ENCODE peak calls at places on chromosomes 13 and 19, in four cellular contexts. C is Panc1, H is sigmoid colon, X is Peyer's patch. V is an unnamed sample. For H3K4me1 and H3K9me3, the result is how much of the 10 kb centered on the place peaks cover.

GRCh38 chr19:15156391-15156790 is 44.4 kb downstream of the NOTCH3 start:
- DNase-seq in H (no peak), X (no peak), C (no peak), V (no peak)

GRCh38 chr13:23504188-23504587 is 66.0 kb upstream of the TNFRSF19 start:
- DNase-seq in X (no peak), C (no peak), H (no peak), V (no peak)

GRCh38 chr13:73754727-73755292 is 379.4 kb downstream of the KLF12 start:
- DNase-seq in C (peak), H (no peak), X (no peak), V (no peak)

GRCh38 chr13:47334173-47334572 is 437.3 kb upstream of the HTR2A start:
- DNase-seq in C (no peak), H (peak), X (no peak), V (no peak)

GRCh38 chr19:10270616-10271394 is at the start of gene ICAM1:
- DNase-seq in X (peak), C (no peak), H (peak), V (peak)

GRCh38 chr19:55684946-55685681 is 10.1 kb downstream of the EPN1 start:
- DNase-seq in C (no peak), H (no peak), X (no peak), V (no peak)

GRCh38 chr19:10010247-10010691 is at the start of gene COL5A3:
- DNase-seq in X (peak), C (no peak), H (peak), V (peak)

GRCh38 chr13:30370916-30371521 is 51.3 kb upstream of the UBE2L5 start:
- DNase-seq in X (no peak), H (no peak), C (no peak), V (no peak)

GRCh38 chr13:21058361-21058760 is 3.0 kb downstream of the LATS2 start:
- DNase-seq in X (no peak), C (no peak), H (no peak), V (no peak)

GRCh38 chr19:54420383-54421168 is 5.3 kb downstream of the TTYH1 start:
- DNase-seq in X (no peak), H (peak), C (no peak), V (no peak)

GRCh38 chr13:68636784-68637183 is 1406.6 kb upstream of the PCDH9 start:
- DNase-seq in H (no peak), X (no peak), C (no peak), V (no peak)

GRCh38 chr13:58884353-58884752 is 1252.8 kb downstream of the PCDH17 start:
- DNase-seq in H (no peak), X (no peak), C (no peak), V (no peak)

GRCh38 chr13:92719868-92720267 is 506.7 kb upstream of the GPC6 start:
- DNase-seq in X (no peak), C (no peak), H (no peak), V (no peak)

GRCh38 chr19:7731218-7731595 is 703 bp downstream of the CLEC4G start:
- DNase-seq in X (no peak), C (no peak), H (no peak), V (no peak)

GRCh38 chr13:42146359-42146758 is 97.9 kb downstream of the DGKH start:
- DNase-seq in C (no peak), H (no peak), X (no peak), V (no peak)

GRCh38 chr13:24124789-24125476 is 35.6 kb upstream of the SPATA13 start:
- DNase-seq in X (no peak), C (no peak), H (no peak), V (no peak)

GRCh38 chr19:5138606-5139594 is 170.0 kb downstream of the KDM4B start:
- DNase-seq in H (no peak), X (no peak), C (no peak), V (no peak)

GRCh38 chr13:41606646-41607045 is 149.3 kb downstream of the RGCC start:
- DNase-seq in C (no peak), H (no peak), X (no peak), V (no peak)

GRCh38 chr19:40596608-40597328 is 4.4 kb upstream of the LTBP4 start:
- DNase-seq in H (peak), C (no peak), X (peak), V (peak)

GRCh38 chr19:28465317-28466086 is 747.4 kb downstream of the UQCRFS1 start:
- DNase-seq in H (peak), X (no peak), C (no peak), V (no peak)

GRCh38 chr19:2636897-2637683 is 65.4 kb downstream of the GNG7 start:
- DNase-seq in X (peak), C (no peak), H (peak), V (peak)

GRCh38 chr13:73310366-73310765 is 251.6 kb downstream of the KLF5 start:
- DNase-seq in C (no peak), H (no peak), X (no peak), V (no peak)

GRCh38 chr13:35964764-35965163 is 166.4 kb downstream of the DCLK1 start:
- DNase-seq in H (no peak), X (no peak), C (no peak), V (no peak)

GRCh38 chr19:37551123-37551993 is 43.2 kb downstream of the ZNF571 start:
- DNase-seq in C (no peak), X (peak), H (no peak), V (no peak)

GRCh38 chr13:75968103-75968838 is 332.1 kb downstream of the LMO7 start:
- DNase-seq in C (no peak), X (no peak), H (no peak), V (no peak)

GRCh38 chr13:51628059-51628852 is 44.0 kb downstream of the WDFY2 start:
- DNase-seq in H (no peak), X (no peak), C (no peak), V (no peak)

GRCh38 chr19:12567951-12568350 is 16.7 kb upstream of the ZNF564 start:
- DNase-seq in H (no peak), X (no peak), C (no peak), V (no peak)

GRCh38 chr19:6378036-6378435 is 2.3 kb upstream of the PSPN start:
- DNase-seq in C (no peak), H (no peak), X (no peak), V (no peak)

GRCh38 chr19:45103200-45103624 is 10.2 kb downstream of the PPP1R37 start:
- DNase-seq in H (peak), C (no peak), X (no peak), V (no peak)

GRCh38 chr19:2945575-2946184 is 909 bp upstream of the ZNF77 start:
- DNase-seq in C (no peak), X (no peak), H (no peak), V (no peak)

GRCh38 chr13:113402471-113403254 is 38.7 kb upstream of the GRTP1 start:
- DNase-seq in H (peak), C (no peak), X (peak), V (peak)

GRCh38 chr13:95474992-95475391 is 77.5 kb upstream of the CLDN10 start:
- DNase-seq in X (no peak), C (no peak), H (no peak), V (no peak)

GRCh38 chr19:47542030-47542475 is 27.2 kb upstream of the NAPA start:
- DNase-seq in C (no peak), X (no peak), H (peak), V (no peak)

GRCh38 chr19:49591731-49592485 is 926 bp downstream of the PRR12 start:
- DNase-seq in X (peak), H (peak), C (no peak), V (peak)

GRCh38 chr19:11528551-11529341 is at the start of gene ECSIT:
- DNase-seq in C (peak), H (peak), X (peak), V (peak)

DNA sequence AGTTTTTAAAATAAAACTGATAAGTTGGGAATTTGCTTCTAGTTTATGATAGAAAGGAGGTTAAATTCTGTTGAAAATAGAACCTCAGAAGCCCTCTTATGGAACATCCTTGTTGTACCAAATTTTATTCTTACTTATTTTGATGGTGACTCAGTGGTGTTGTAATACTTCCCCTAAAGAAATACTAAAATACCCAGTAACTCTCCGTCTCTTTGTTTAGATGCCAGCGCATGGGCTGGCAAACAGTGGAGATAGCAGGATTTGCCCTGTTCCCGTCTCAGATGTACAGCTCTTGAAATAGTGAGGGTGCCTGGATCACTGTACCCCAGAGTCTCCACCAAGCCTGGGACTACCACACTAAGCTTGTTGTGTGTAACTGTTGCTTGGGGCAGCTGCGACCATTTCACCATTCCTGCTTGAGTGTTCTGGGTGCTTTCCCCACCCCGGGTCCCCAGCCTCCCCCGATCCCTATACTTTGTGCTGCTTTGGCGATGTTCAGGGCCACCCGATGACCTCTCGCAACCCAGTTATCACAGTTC is 67.0 kb upstream of the TEX29 start:
- DNase-seq in H (no peak), X (no peak), C (no peak), V (no peak)
- H3K4me1 ChIP-seq in H (under half), X (under half), C (under half), V (under half)

DNA sequence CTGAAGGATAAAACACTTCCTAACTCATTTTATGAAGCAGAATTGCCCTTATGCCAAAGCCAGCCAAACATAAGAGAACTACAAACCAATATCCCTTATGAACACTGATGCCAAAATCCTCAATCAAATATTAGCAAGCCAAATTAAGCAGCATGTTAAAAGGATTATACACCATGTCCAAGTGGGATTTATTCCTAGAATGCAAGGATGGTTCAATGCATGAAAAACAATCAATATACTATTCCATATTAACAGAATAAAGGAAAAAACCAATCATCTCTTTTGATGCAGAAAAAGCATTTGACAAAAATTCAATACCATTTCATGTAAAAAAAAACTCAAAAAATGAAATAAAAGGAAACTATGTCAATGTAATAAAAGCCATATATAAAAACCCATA is 10.9 kb downstream of the ZNF792 start:
- DNase-seq in X (no peak), C (no peak), H (no peak), V (no peak)
- H3K9me3 ChIP-seq in X (under half), C (half or more), H (under half), V (half or more)

DNA sequence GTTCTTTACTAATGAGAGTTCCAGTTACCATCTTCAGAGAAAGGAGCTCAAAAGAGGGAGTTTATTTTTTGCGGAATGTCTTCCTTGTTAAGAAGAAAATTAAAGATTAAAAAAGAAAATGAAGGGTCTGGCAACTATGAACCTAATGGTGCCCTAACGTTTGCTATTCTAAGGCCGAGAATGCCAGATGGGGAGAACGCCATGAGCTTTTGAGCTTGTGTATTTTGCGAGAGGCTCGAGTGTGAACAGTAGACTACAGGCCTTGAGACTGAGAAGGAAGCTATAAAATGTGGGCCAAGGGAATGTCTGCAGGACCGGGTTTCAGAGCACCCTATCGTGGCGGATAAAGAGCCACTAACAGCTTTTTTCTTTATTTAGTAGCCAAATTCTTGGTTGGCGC is 6.7 kb downstream of the FGF14 start:
- DNase-seq in X (no peak), C (no peak), H (no peak), V (no peak)
- H3K4me1 ChIP-seq in X (under half), C (under half), H (under half), V (under half)

GRCh38 chr19:53355739-53356138 is 9.8 kb upstream of the ZNF525 start:
- DNase-seq in C (no peak), X (no peak), H (no peak), V (no peak)
- H3K9me3 ChIP-seq in C (half or more), X (under half), H (half or more), V (half or more)

V was measured in upper lobe of right lung.